ENCODE peak calls at places on chromosome 11, in four cellular contexts. F is immature natural killer cell, T is left ventricle myocardium inferior, K is astrocyte of the spinal cord. G is an unnamed sample.

GRCh38 chr11:72703281-72704008 is 29.2 kb upstream of the PDE2A start:
- DNase-seq in F (no peak), T (peak), K (peak), G (peak)

GRCh38 chr11:13054278-13054677 is 45.2 kb downstream of the RASSF10 start:
- DNase-seq in F (no peak), T (no peak), K (no peak), G (no peak)

GRCh38 chr11:105149477-105149876 is 9.9 kb upstream of the CARD18 start:
- DNase-seq in F (no peak), T (no peak), K (no peak), G (no peak)

GRCh38 chr11:102361100-102362021 is 14.3 kb downstream of the BIRC2 start:
- DNase-seq in F (no peak), T (no peak), K (peak), G (no peak)

GRCh38 chr11:47270331-47271271 is 668 bp downstream of the MADD start:
- DNase-seq in F (peak), T (no peak), K (peak), G (no peak)

GRCh38 chr11:134360050-134360835 is 28.5 kb downstream of the GLB1L2 start:
- DNase-seq in F (peak), T (peak), K (peak), G (peak)

GRCh38 chr11:62400281-62400680 is 18.6 kb upstream of the SCGB1A1 start:
- DNase-seq in F (no peak), T (no peak), K (no peak), G (no peak)

GRCh38 chr11:124841186-124841585 is 24.0 kb upstream of the ROBO3 start:
- DNase-seq in F (no peak), T (no peak), K (no peak), G (no peak)

GRCh38 chr11:32562839-32563599 is 20.6 kb upstream of the EIF3M start:
- DNase-seq in F (no peak), T (no peak), K (no peak), G (no peak)

GRCh38 chr11:44361883-44362282 is 51.9 kb upstream of the ALX4 start:
- DNase-seq in F (no peak), T (no peak), K (no peak), G (no peak)

GRCh38 chr11:85133636-85134035 is 493.5 kb downstream of the DLG2 start:
- DNase-seq in F (no peak), T (no peak), K (no peak), G (no peak)

GRCh38 chr11:2287102-2287501 is 14.6 kb downstream of the C11orf21 start:
- DNase-seq in F (no peak), T (no peak), K (no peak), G (no peak)

GRCh38 chr11:2700415-2701211 is 819 bp upstream of the KCNQ1OT1 start:
- DNase-seq in F (peak), T (peak), K (no peak), G (peak)

GRCh38 chr11:123020968-123021367 is 39.3 kb upstream of the BSX start:
- DNase-seq in F (peak), T (no peak), K (peak), G (no peak)

GRCh38 chr11:33721291-33721840 is 14.9 kb downstream of the CD59 start:
- DNase-seq in F (no peak), T (no peak), K (peak), G (no peak)

GRCh38 chr11:45678962-45679361 is 13.5 kb upstream of the CHST1 start:
- DNase-seq in F (no peak), T (no peak), K (no peak), G (no peak)

GRCh38 chr11:78179459-78180071 is 8.9 kb downstream of the KCTD21 start:
- DNase-seq in F (no peak), T (no peak), K (no peak), G (no peak)

G was measured in left ventricle myocardium superior.